ENCODE peak calls at places on chromosomes 2 and 18, in nine cellular contexts. G is smooth muscle cell of the brain vasculature; I is left ventricle myocardium inferior; W is EL; N is psoas muscle; X is kidney glomerular epithelial cell; E is naive thymus-derived CD8-positive, alpha-beta T cell; A is progenitor cell of endocrine pancreas; B is kidney tubule cell. M is an unnamed sample.

GRCh38 chr18:24603151-24603550 is 142.7 kb downstream of the HRH4 start:
- DNase-seq in G (no peak), I (no peak), W (no peak), N (no peak), X (no peak), E (no peak), A (no peak), B (no peak), M (no peak)

GRCh38 chr2:241288489-241288888 is 27.0 kb downstream of the HDLBP start:
- DNase-seq in G (no peak), I (no peak), W (no peak), N (no peak), X (no peak), E (no peak), A (no peak), B (peak), M (no peak)

GRCh38 chr2:44433841-44434240 is 72.1 kb downstream of the CAMKMT start:
- DNase-seq in G (no peak), I (no peak), W (no peak), N (no peak), X (no peak), E (no peak), A (no peak), B (peak), M (no peak)

GRCh38 chr18:44848931-44849330 is 168.2 kb downstream of the SETBP1 start:
- DNase-seq in G (no peak), I (no peak), W (no peak), N (no peak), X (no peak), E (no peak), A (no peak), B (peak), M (no peak)

GRCh38 chr2:72734432-72734831 is 91.4 kb downstream of the EXOC6B start:
- DNase-seq in G (no peak), I (no peak), W (no peak), N (no peak), X (no peak), E (no peak), A (no peak), B (no peak), M (no peak)

GRCh38 chr2:40431600-40431955 is 20.3 kb downstream of the SLC8A1 start:
- DNase-seq in G (no peak), I (peak), W (peak), N (no peak), X (no peak), E (no peak), A (no peak), B (peak), M (no peak)

GRCh38 chr2:113840463-113840975 is 49.4 kb upstream of the ACTR3 start:
- DNase-seq in G (no peak), I (no peak), W (no peak), N (no peak), X (peak), E (no peak), A (no peak), B (peak), M (no peak)

GRCh38 chr2:205936446-205936845 is 149.5 kb downstream of the INO80D start:
- DNase-seq in G (no peak), I (no peak), W (no peak), N (no peak), X (no peak), E (no peak), A (no peak), B (no peak), M (no peak)

GRCh38 chr2:180196419-180196977 is 189.4 kb upstream of the CWC22 start:
- DNase-seq in G (no peak), I (no peak), W (peak), N (no peak), X (no peak), E (no peak), A (no peak), B (peak), M (no peak)

GRCh38 chr2:204743368-204743960 is 198.2 kb downstream of the PARD3B start:
- DNase-seq in G (no peak), I (no peak), W (no peak), N (no peak), X (no peak), E (no peak), A (no peak), B (no peak), M (no peak)

GRCh38 chr2:171334946-171335345 is 98.8 kb downstream of the METTL8 start:
- DNase-seq in G (no peak), I (no peak), W (no peak), N (no peak), X (no peak), E (no peak), A (no peak), B (no peak), M (no peak)

GRCh38 chr2:37698931-37699481 is 27.6 kb upstream of the CDC42EP3 start:
- DNase-seq in G (no peak), I (no peak), W (peak), N (no peak), X (peak), E (no peak), A (no peak), B (peak), M (no peak)

GRCh38 chr18:77068321-77068841 is 64.2 kb downstream of the MBP start:
- DNase-seq in G (no peak), I (no peak), W (peak), N (no peak), X (peak), E (no peak), A (no peak), B (peak), M (no peak)

GRCh38 chr2:28624798-28625701 is 126.6 kb upstream of the PPP1CB start:
- DNase-seq in G (no peak), I (peak), W (no peak), N (peak), X (no peak), E (peak), A (no peak), B (peak), M (no peak)

GRCh38 chr2:858646-859045 is 92.0 kb upstream of the SNTG2 start:
- DNase-seq in G (no peak), I (no peak), W (no peak), N (no peak), X (no peak), E (no peak), A (no peak), B (no peak), M (no peak)

GRCh38 chr2:24489465-24489864 is 1.6 kb upstream of the NCOA1 start:
- DNase-seq in G (no peak), I (no peak), W (no peak), N (no peak), X (no peak), E (no peak), A (no peak), B (no peak), M (no peak)

GRCh38 chr2:36511858-36512630 is 85.9 kb downstream of the FEZ2 start:
- DNase-seq in G (no peak), I (no peak), W (peak), N (no peak), X (no peak), E (no peak), A (no peak), B (no peak), M (peak)

GRCh38 chr2:222993920-222994650 is 57.9 kb upstream of the KCNE4 start:
- DNase-seq in G (peak), I (peak), W (peak), N (peak), X (peak), E (no peak), A (no peak), B (peak), M (no peak)

GRCh38 chr18:45962866-45963265 is 4.3 kb downstream of the EPG5 start:
- DNase-seq in G (no peak), I (no peak), W (peak), N (no peak), X (peak), E (no peak), A (no peak), B (peak), M (no peak)

GRCh38 chr2:174748948-174749347 is 15.3 kb downstream of the CHRNA1 start:
- DNase-seq in G (no peak), I (no peak), W (peak), N (peak), X (peak), E (peak), A (peak), B (peak), M (peak)

GRCh38 chr2:108195133-108195439 is 44.7 kb upstream of the SULT1C3 start:
- DNase-seq in G (no peak), I (no peak), W (no peak), N (no peak), X (no peak), E (no peak), A (no peak), B (no peak), M (no peak)

GRCh38 chr18:48550101-48550729 is 11.4 kb downstream of the CTIF start:
- DNase-seq in G (no peak), I (no peak), W (no peak), N (no peak), X (no peak), E (no peak), A (no peak), B (no peak), M (no peak)

GRCh38 chr18:37364237-37364636 is 201.4 kb downstream of the CELF4 start:
- DNase-seq in G (no peak), I (peak), W (peak), N (peak), X (no peak), E (no peak), A (no peak), B (peak), M (no peak)

M was measured in K562.